ENCODE peak calls at places on chromosomes 4 and X, in eight cellular contexts. One of them, this sample, is unnamed.

GRCh38 chr4:14867847-14868246 is 134.4 kb upstream of the CPEB2 start:
- DNase-seq in thoracic aorta: no peak
- DNase-seq in NCI-H1105 treated with DMSO at 0.1 percent for 48 hours: peak
- DNase-seq in stimulated activated CD4-positive, alpha-beta T cell treated with anti-CD3 and anti-CD28 coated beads, Interleukin-4, amount 100 ng/mL, for 1 hour: no peak
- DNase-seq in AG09319: no peak
- DNase-seq in cardiac muscle cell: no peak
- DNase-seq in kidney glomerular epithelial cell: no peak
- DNase-seq in ovary: no peak
- DNase-seq in this sample: no peak

GRCh38 chrX:43813898-43814297 is 68.4 kb downstream of the MAOB start:
- DNase-seq in thoracic aorta: no peak
- DNase-seq in NCI-H1105 treated with DMSO at 0.1 percent for 48 hours: no peak
- DNase-seq in stimulated activated CD4-positive, alpha-beta T cell treated with anti-CD3 and anti-CD28 coated beads, Interleukin-4, amount 100 ng/mL, for 1 hour: no peak
- DNase-seq in AG09319: no peak
- DNase-seq in cardiac muscle cell: peak
- DNase-seq in kidney glomerular epithelial cell: no peak
- DNase-seq in ovary: peak
- DNase-seq in this sample: no peak

GRCh38 chr4:147984065-147984777 is 252.3 kb downstream of the ARHGAP10 start:
- DNase-seq in thoracic aorta: no peak
- DNase-seq in NCI-H1105 treated with DMSO at 0.1 percent for 48 hours: peak
- DNase-seq in stimulated activated CD4-positive, alpha-beta T cell treated with anti-CD3 and anti-CD28 coated beads, Interleukin-4, amount 100 ng/mL, for 1 hour: no peak
- DNase-seq in AG09319: no peak
- DNase-seq in cardiac muscle cell: peak
- DNase-seq in kidney glomerular epithelial cell: no peak
- DNase-seq in ovary: no peak
- DNase-seq in this sample: no peak

GRCh38 chrX:133948895-133949294 is 36.5 kb downstream of the GPC3 start:
- DNase-seq in thoracic aorta: no peak
- DNase-seq in NCI-H1105 treated with DMSO at 0.1 percent for 48 hours: no peak
- DNase-seq in stimulated activated CD4-positive, alpha-beta T cell treated with anti-CD3 and anti-CD28 coated beads, Interleukin-4, amount 100 ng/mL, for 1 hour: no peak
- DNase-seq in AG09319: no peak
- DNase-seq in cardiac muscle cell: no peak
- DNase-seq in kidney glomerular epithelial cell: no peak
- DNase-seq in ovary: no peak
- DNase-seq in this sample: no peak

GRCh38 chr4:3307891-3308575 is 15.2 kb downstream of the RGS12 start:
- DNase-seq in thoracic aorta: no peak
- DNase-seq in NCI-H1105 treated with DMSO at 0.1 percent for 48 hours: no peak
- DNase-seq in stimulated activated CD4-positive, alpha-beta T cell treated with anti-CD3 and anti-CD28 coated beads, Interleukin-4, amount 100 ng/mL, for 1 hour: no peak
- DNase-seq in AG09319: no peak
- DNase-seq in cardiac muscle cell: no peak
- DNase-seq in kidney glomerular epithelial cell: no peak
- DNase-seq in ovary: peak
- DNase-seq in this sample: no peak

GRCh38 chrX:63930140-63930539 is 145.1 kb upstream of the ARHGEF9 start:
- DNase-seq in thoracic aorta: no peak
- DNase-seq in NCI-H1105 treated with DMSO at 0.1 percent for 48 hours: no peak
- DNase-seq in stimulated activated CD4-positive, alpha-beta T cell treated with anti-CD3 and anti-CD28 coated beads, Interleukin-4, amount 100 ng/mL, for 1 hour: no peak
- DNase-seq in AG09319: no peak
- DNase-seq in cardiac muscle cell: no peak
- DNase-seq in kidney glomerular epithelial cell: no peak
- DNase-seq in ovary: no peak
- DNase-seq in this sample: no peak

GRCh38 chr4:186068581-186069402 is at the start of gene TLR3:
- DNase-seq in thoracic aorta: no peak
- DNase-seq in NCI-H1105 treated with DMSO at 0.1 percent for 48 hours: no peak
- DNase-seq in stimulated activated CD4-positive, alpha-beta T cell treated with anti-CD3 and anti-CD28 coated beads, Interleukin-4, amount 100 ng/mL, for 1 hour: no peak
- DNase-seq in AG09319: no peak
- DNase-seq in cardiac muscle cell: peak
- DNase-seq in kidney glomerular epithelial cell: peak
- DNase-seq in ovary: no peak
- DNase-seq in this sample: no peak

GRCh38 chr4:109511414-109511813 is 48.6 kb upstream of the MCUB start:
- DNase-seq in thoracic aorta: no peak
- DNase-seq in NCI-H1105 treated with DMSO at 0.1 percent for 48 hours: no peak
- DNase-seq in stimulated activated CD4-positive, alpha-beta T cell treated with anti-CD3 and anti-CD28 coated beads, Interleukin-4, amount 100 ng/mL, for 1 hour: no peak
- DNase-seq in AG09319: no peak
- DNase-seq in cardiac muscle cell: no peak
- DNase-seq in kidney glomerular epithelial cell: no peak
- DNase-seq in ovary: no peak
- DNase-seq in this sample: no peak

GRCh38 chrX:154419688-154420401 is 8.5 kb downstream of the TAFAZZIN start:
- DNase-seq in thoracic aorta: no peak
- DNase-seq in NCI-H1105 treated with DMSO at 0.1 percent for 48 hours: peak
- DNase-seq in stimulated activated CD4-positive, alpha-beta T cell treated with anti-CD3 and anti-CD28 coated beads, Interleukin-4, amount 100 ng/mL, for 1 hour: no peak
- DNase-seq in AG09319: no peak
- DNase-seq in cardiac muscle cell: no peak
- DNase-seq in kidney glomerular epithelial cell: no peak
- DNase-seq in ovary: no peak
- DNase-seq in this sample: no peak

GRCh38 chr4:108636246-108636645 is 14.2 kb upstream of the OSTC start:
- DNase-seq in thoracic aorta: no peak
- DNase-seq in NCI-H1105 treated with DMSO at 0.1 percent for 48 hours: no peak
- DNase-seq in stimulated activated CD4-positive, alpha-beta T cell treated with anti-CD3 and anti-CD28 coated beads, Interleukin-4, amount 100 ng/mL, for 1 hour: no peak
- DNase-seq in AG09319: peak
- DNase-seq in cardiac muscle cell: no peak
- DNase-seq in kidney glomerular epithelial cell: no peak
- DNase-seq in ovary: no peak
- DNase-seq in this sample: no peak

GRCh38 chrX:149570668-149571067 is 16.6 kb downstream of the MAGEA9B start:
- DNase-seq in thoracic aorta: no peak
- DNase-seq in NCI-H1105 treated with DMSO at 0.1 percent for 48 hours: no peak
- DNase-seq in stimulated activated CD4-positive, alpha-beta T cell treated with anti-CD3 and anti-CD28 coated beads, Interleukin-4, amount 100 ng/mL, for 1 hour: no peak
- DNase-seq in AG09319: peak
- DNase-seq in cardiac muscle cell: peak
- DNase-seq in kidney glomerular epithelial cell: no peak
- DNase-seq in ovary: no peak
- DNase-seq in this sample: no peak

GRCh38 chr4:159146007-159146330 is 43.1 kb downstream of the RAPGEF2 start:
- DNase-seq in thoracic aorta: no peak
- DNase-seq in NCI-H1105 treated with DMSO at 0.1 percent for 48 hours: no peak
- DNase-seq in stimulated activated CD4-positive, alpha-beta T cell treated with anti-CD3 and anti-CD28 coated beads, Interleukin-4, amount 100 ng/mL, for 1 hour: no peak
- DNase-seq in AG09319: no peak
- DNase-seq in cardiac muscle cell: no peak
- DNase-seq in kidney glomerular epithelial cell: no peak
- DNase-seq in ovary: no peak
- DNase-seq in this sample: no peak

GRCh38 chr4:159400782-159401712 is 298.2 kb downstream of the RAPGEF2 start:
- DNase-seq in thoracic aorta: no peak
- DNase-seq in NCI-H1105 treated with DMSO at 0.1 percent for 48 hours: no peak
- DNase-seq in stimulated activated CD4-positive, alpha-beta T cell treated with anti-CD3 and anti-CD28 coated beads, Interleukin-4, amount 100 ng/mL, for 1 hour: no peak
- DNase-seq in AG09319: no peak
- DNase-seq in cardiac muscle cell: peak
- DNase-seq in kidney glomerular epithelial cell: no peak
- DNase-seq in ovary: no peak
- DNase-seq in this sample: no peak

GRCh38 chrX:40411350-40412111 is 169.2 kb upstream of the ATP6AP2 start:
- DNase-seq in thoracic aorta: no peak
- DNase-seq in NCI-H1105 treated with DMSO at 0.1 percent for 48 hours: no peak
- DNase-seq in stimulated activated CD4-positive, alpha-beta T cell treated with anti-CD3 and anti-CD28 coated beads, Interleukin-4, amount 100 ng/mL, for 1 hour: no peak
- DNase-seq in AG09319: no peak
- DNase-seq in cardiac muscle cell: peak
- DNase-seq in kidney glomerular epithelial cell: no peak
- DNase-seq in ovary: no peak
- DNase-seq in this sample: no peak

GRCh38 chrX:111511477-111511876 is at the start of gene SERTM2:
- DNase-seq in thoracic aorta: no peak
- DNase-seq in NCI-H1105 treated with DMSO at 0.1 percent for 48 hours: no peak
- DNase-seq in stimulated activated CD4-positive, alpha-beta T cell treated with anti-CD3 and anti-CD28 coated beads, Interleukin-4, amount 100 ng/mL, for 1 hour: no peak
- DNase-seq in AG09319: no peak
- DNase-seq in cardiac muscle cell: peak
- DNase-seq in kidney glomerular epithelial cell: peak
- DNase-seq in ovary: no peak
- DNase-seq in this sample: no peak

This sample was measured in GOT3.